ENCODE peak calls at places on chromosome 4, in seven cellular contexts. One of them, this sample, is unnamed.

GRCh38 chr4:15665738-15666365 is 10.7 kb upstream of the FBXL5 start:
- DNase-seq in fibroblast of lung: no peak
- DNase-seq in ascending aorta: no peak
- DNase-seq in hepatocyte: peak; percentile 21
- DNase-seq in astrocyte: peak; percentile 45
- DNase-seq in tibial artery: no peak
- DNase-seq in CD4-positive, alpha-beta T cell: no peak
- DNase-seq in this sample: peak; percentile 84

GRCh38 chr4:68905598-68906237 is 45.9 kb downstream of the UGT2A3 start:
- DNase-seq in fibroblast of lung: peak; percentile 0
- DNase-seq in ascending aorta: no peak
- DNase-seq in hepatocyte: peak; percentile 63
- DNase-seq in astrocyte: peak; percentile 19
- DNase-seq in tibial artery: no peak
- DNase-seq in CD4-positive, alpha-beta T cell: no peak
- DNase-seq in this sample: no peak

GRCh38 chr4:108224628-108225053 is 55.9 kb upstream of the LEF1 start:
- DNase-seq in fibroblast of lung: peak; percentile 42
- DNase-seq in ascending aorta: no peak
- DNase-seq in hepatocyte: peak; percentile 62
- DNase-seq in astrocyte: peak; percentile 65
- DNase-seq in tibial artery: no peak
- DNase-seq in CD4-positive, alpha-beta T cell: no peak
- DNase-seq in this sample: no peak

GRCh38 chr4:110633358-110634319 is 10.8 kb upstream of the PITX2 start:
- DNase-seq in fibroblast of lung: no peak
- DNase-seq in ascending aorta: no peak
- DNase-seq in hepatocyte: no peak
- DNase-seq in astrocyte: no peak
- DNase-seq in tibial artery: no peak
- DNase-seq in CD4-positive, alpha-beta T cell: no peak
- DNase-seq in this sample: no peak

GRCh38 chr4:176034498-176034897 is 31.1 kb upstream of the WDR17 start:
- DNase-seq in fibroblast of lung: peak; percentile 80
- DNase-seq in ascending aorta: no peak
- DNase-seq in hepatocyte: peak; percentile 46
- DNase-seq in astrocyte: peak; percentile 33
- DNase-seq in tibial artery: no peak
- DNase-seq in CD4-positive, alpha-beta T cell: no peak
- DNase-seq in this sample: peak; percentile 8

GRCh38 chr4:16083217-16084191 is at the start of gene PROM1:
- DNase-seq in fibroblast of lung: no peak
- DNase-seq in ascending aorta: no peak
- DNase-seq in hepatocyte: peak; percentile 57
- DNase-seq in astrocyte: no peak
- DNase-seq in tibial artery: no peak
- DNase-seq in CD4-positive, alpha-beta T cell: no peak
- DNase-seq in this sample: no peak

GRCh38 chr4:77501851-77502250 is 103.8 kb upstream of the CXCL13 start:
- DNase-seq in fibroblast of lung: no peak
- DNase-seq in ascending aorta: no peak
- DNase-seq in hepatocyte: no peak
- DNase-seq in astrocyte: no peak
- DNase-seq in tibial artery: no peak
- DNase-seq in CD4-positive, alpha-beta T cell: no peak
- DNase-seq in this sample: no peak

GRCh38 chr4:39932776-39933402 is 44.8 kb downstream of the PDS5A start:
- DNase-seq in fibroblast of lung: no peak
- DNase-seq in ascending aorta: no peak
- DNase-seq in hepatocyte: no peak
- DNase-seq in astrocyte: peak; percentile 12
- DNase-seq in tibial artery: no peak
- DNase-seq in CD4-positive, alpha-beta T cell: no peak
- DNase-seq in this sample: no peak

GRCh38 chr4:6250235-6250983 is 19.2 kb upstream of the WFS1 start:
- DNase-seq in fibroblast of lung: peak; percentile 70
- DNase-seq in ascending aorta: no peak
- DNase-seq in hepatocyte: peak; percentile 84
- DNase-seq in astrocyte: peak; percentile 24
- DNase-seq in tibial artery: no peak
- DNase-seq in CD4-positive, alpha-beta T cell: no peak
- DNase-seq in this sample: peak; percentile 55

GRCh38 chr4:153535735-153536494 is 69.8 kb downstream of the TMEM131L start:
- DNase-seq in fibroblast of lung: peak; percentile 21
- DNase-seq in ascending aorta: no peak
- DNase-seq in hepatocyte: no peak
- DNase-seq in astrocyte: no peak
- DNase-seq in tibial artery: no peak
- DNase-seq in CD4-positive, alpha-beta T cell: no peak
- DNase-seq in this sample: no peak

GRCh38 chr4:78644063-78644691 is 92.6 kb downstream of the ANXA3 start:
- DNase-seq in fibroblast of lung: no peak
- DNase-seq in ascending aorta: no peak
- DNase-seq in hepatocyte: no peak
- DNase-seq in astrocyte: no peak
- DNase-seq in tibial artery: no peak
- DNase-seq in CD4-positive, alpha-beta T cell: no peak
- DNase-seq in this sample: no peak

GRCh38 chr4:106329027-106329618 is 12.8 kb downstream of the AIMP1 start:
- DNase-seq in fibroblast of lung: peak; percentile 60
- DNase-seq in ascending aorta: no peak
- DNase-seq in hepatocyte: peak; percentile 50
- DNase-seq in astrocyte: no peak
- DNase-seq in tibial artery: no peak
- DNase-seq in CD4-positive, alpha-beta T cell: no peak
- DNase-seq in this sample: peak; percentile 40

GRCh38 chr4:123709336-123709735 is 312.7 kb downstream of the SPRY1 start:
- DNase-seq in fibroblast of lung: no peak
- DNase-seq in ascending aorta: no peak
- DNase-seq in hepatocyte: no peak
- DNase-seq in astrocyte: no peak
- DNase-seq in tibial artery: no peak
- DNase-seq in CD4-positive, alpha-beta T cell: no peak
- DNase-seq in this sample: no peak

GRCh38 chr4:105232374-105232773 is 85.7 kb downstream of the TET2 start:
- DNase-seq in fibroblast of lung: no peak
- DNase-seq in ascending aorta: no peak
- DNase-seq in hepatocyte: no peak
- DNase-seq in astrocyte: no peak
- DNase-seq in tibial artery: no peak
- DNase-seq in CD4-positive, alpha-beta T cell: no peak
- DNase-seq in this sample: no peak

GRCh38 chr4:175953960-175954521 is 111.6 kb upstream of the WDR17 start:
- DNase-seq in fibroblast of lung: no peak
- DNase-seq in ascending aorta: no peak
- DNase-seq in hepatocyte: no peak
- DNase-seq in astrocyte: no peak
- DNase-seq in tibial artery: no peak
- DNase-seq in CD4-positive, alpha-beta T cell: no peak
- DNase-seq in this sample: peak; percentile 8

GRCh38 chr4:147725673-147726072 is 6.2 kb upstream of the ARHGAP10 start:
- DNase-seq in fibroblast of lung: no peak
- DNase-seq in ascending aorta: no peak
- DNase-seq in hepatocyte: no peak
- DNase-seq in astrocyte: no peak
- DNase-seq in tibial artery: no peak
- DNase-seq in CD4-positive, alpha-beta T cell: no peak
- DNase-seq in this sample: peak; percentile 37

GRCh38 chr4:74297556-74297955 is 10.7 kb upstream of the EPGN start:
- DNase-seq in fibroblast of lung: no peak
- DNase-seq in ascending aorta: no peak
- DNase-seq in hepatocyte: no peak
- DNase-seq in astrocyte: no peak
- DNase-seq in tibial artery: no peak
- DNase-seq in CD4-positive, alpha-beta T cell: no peak
- DNase-seq in this sample: no peak

GRCh38 chr4:102430511-102430910 is 70.6 kb upstream of the NFKB1 start:
- DNase-seq in fibroblast of lung: peak; percentile 36
- DNase-seq in ascending aorta: no peak
- DNase-seq in hepatocyte: no peak
- DNase-seq in astrocyte: peak; percentile 24
- DNase-seq in tibial artery: no peak
- DNase-seq in CD4-positive, alpha-beta T cell: no peak
- DNase-seq in this sample: no peak

DNA sequence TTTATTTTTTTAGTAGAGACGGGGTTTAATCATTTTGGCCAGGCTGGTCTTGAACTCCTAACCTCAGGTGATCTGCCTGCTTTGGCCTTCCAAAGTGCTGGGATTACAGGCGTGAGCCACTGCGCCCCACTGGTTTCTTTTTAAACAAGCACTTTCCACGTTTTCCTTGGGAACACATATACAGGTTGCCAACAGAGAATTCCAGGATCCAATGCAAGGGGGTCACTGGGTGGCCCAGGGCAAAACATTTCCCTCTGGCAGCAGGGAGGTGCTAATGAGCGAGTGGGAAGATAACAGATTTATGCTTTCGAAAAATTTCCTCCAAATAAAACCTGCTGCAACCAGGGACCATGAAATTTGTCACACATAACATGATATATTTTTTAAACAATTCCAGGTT is 41.1 kb downstream of the ADRA2C start:
- DNase-seq in fibroblast of lung: no peak
- DNase-seq in ascending aorta: no peak
- DNase-seq in hepatocyte: no peak
- DNase-seq in astrocyte: no peak
- DNase-seq in tibial artery: no peak
- DNase-seq in CD4-positive, alpha-beta T cell: no peak
- DNase-seq in this sample: no peak
- TF ChIP-seq CTCF in fibroblast of lung: no peak
- TF ChIP-seq CTCF in ascending aorta: no peak
- TF ChIP-seq CTCF in hepatocyte: no peak
- TF ChIP-seq CTCF in astrocyte: no peak
- TF ChIP-seq CTCF in tibial artery: no peak
- TF ChIP-seq CTCF in CD4-positive, alpha-beta T cell: no peak
- TF ChIP-seq CTCF in this sample: no peak

GRCh38 chr4:80454040-80454439 is 118.5 kb downstream of the CFAP299 start:
- DNase-seq in fibroblast of lung: no peak
- DNase-seq in ascending aorta: no peak
- DNase-seq in hepatocyte: no peak
- DNase-seq in astrocyte: peak; percentile 52
- DNase-seq in tibial artery: no peak
- DNase-seq in CD4-positive, alpha-beta T cell: no peak
- DNase-seq in this sample: peak; percentile 81
- H3K27ac ChIP-seq in fibroblast of lung: no peak overlapping the region
- H3K27ac ChIP-seq in ascending aorta: no peak overlapping the region
- H3K27ac ChIP-seq in hepatocyte: no peak overlapping the region
- H3K27ac ChIP-seq in astrocyte: no peak overlapping the region
- H3K27ac ChIP-seq in tibial artery: no peak overlapping the region
- H3K27ac ChIP-seq in CD4-positive, alpha-beta T cell: no peak overlapping the region
- H3K27ac ChIP-seq in this sample: no peak overlapping the region

GRCh38 chr4:119493419-119493818 is 135.2 kb downstream of the PDE5A start:
- DNase-seq in fibroblast of lung: no peak
- DNase-seq in ascending aorta: no peak
- DNase-seq in hepatocyte: no peak
- DNase-seq in astrocyte: no peak
- DNase-seq in tibial artery: no peak
- DNase-seq in CD4-positive, alpha-beta T cell: no peak
- DNase-seq in this sample: no peak

GRCh38 chr4:119489305-119489704 is 139.3 kb downstream of the PDE5A start:
- DNase-seq in fibroblast of lung: no peak
- DNase-seq in ascending aorta: no peak
- DNase-seq in hepatocyte: no peak
- DNase-seq in astrocyte: no peak
- DNase-seq in tibial artery: no peak
- DNase-seq in CD4-positive, alpha-beta T cell: no peak
- DNase-seq in this sample: no peak

DNA sequence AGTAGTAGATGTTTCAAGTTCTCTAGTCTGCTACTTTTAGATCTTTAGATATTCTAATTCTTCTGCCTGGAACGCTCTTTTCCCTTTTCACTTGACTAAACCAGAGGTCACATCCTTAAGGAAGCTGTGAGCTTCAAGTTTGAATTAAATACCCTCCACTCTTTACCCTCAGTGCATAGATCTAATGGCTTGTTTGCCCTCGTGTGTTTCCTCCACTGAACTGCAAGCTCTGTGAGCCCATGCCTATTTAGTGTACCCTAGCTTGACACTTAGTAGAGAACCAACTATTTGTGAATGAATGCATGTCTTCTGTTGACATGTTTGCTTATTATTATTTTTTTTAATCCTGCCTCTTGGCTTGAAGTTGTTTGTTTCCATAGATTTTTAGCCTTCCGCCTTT is 138.3 kb downstream of the PDE5A start:
- DNase-seq in fibroblast of lung: peak; percentile 66
- DNase-seq in ascending aorta: no peak
- DNase-seq in hepatocyte: peak; percentile 15
- DNase-seq in astrocyte: no peak
- DNase-seq in tibial artery: no peak
- DNase-seq in CD4-positive, alpha-beta T cell: no peak
- DNase-seq in this sample: no peak
- TF ChIP-seq CTCF in fibroblast of lung: peak; percentile 27
- TF ChIP-seq CTCF in ascending aorta: peak; percentile 27
- TF ChIP-seq CTCF in hepatocyte: peak; percentile 34
- TF ChIP-seq CTCF in astrocyte: peak; percentile 12
- TF ChIP-seq CTCF in tibial artery: no peak
- TF ChIP-seq CTCF in CD4-positive, alpha-beta T cell: no peak
- TF ChIP-seq CTCF in this sample: no peak

GRCh38 chr4:4461850-4462249 is 74.9 kb downstream of the NSG1 start:
- DNase-seq in fibroblast of lung: no peak
- DNase-seq in ascending aorta: no peak
- DNase-seq in hepatocyte: peak; percentile 72
- DNase-seq in astrocyte: no peak
- DNase-seq in tibial artery: no peak
- DNase-seq in CD4-positive, alpha-beta T cell: peak; percentile 64
- DNase-seq in this sample: no peak
- H3K27ac ChIP-seq in fibroblast of lung: no peak overlapping the region
- H3K27ac ChIP-seq in ascending aorta: no peak overlapping the region
- H3K27ac ChIP-seq in hepatocyte: no peak overlapping the region
- H3K27ac ChIP-seq in astrocyte: no peak overlapping the region
- H3K27ac ChIP-seq in tibial artery: no peak overlapping the region
- H3K27ac ChIP-seq in CD4-positive, alpha-beta T cell: no peak overlapping the region
- H3K27ac ChIP-seq in this sample: no peak overlapping the region

GRCh38 chr4:188722911-188723310 is 583.7 kb downstream of the TRIML1 start:
- DNase-seq in fibroblast of lung: no peak
- DNase-seq in ascending aorta: no peak
- DNase-seq in hepatocyte: no peak
- DNase-seq in astrocyte: no peak
- DNase-seq in tibial artery: no peak
- DNase-seq in CD4-positive, alpha-beta T cell: no peak
- DNase-seq in this sample: no peak

GRCh38 chr4:188714488-188714887 is 575.2 kb downstream of the TRIML1 start:
- DNase-seq in fibroblast of lung: no peak
- DNase-seq in ascending aorta: no peak
- DNase-seq in hepatocyte: no peak
- DNase-seq in astrocyte: no peak
- DNase-seq in tibial artery: no peak
- DNase-seq in CD4-positive, alpha-beta T cell: no peak
- DNase-seq in this sample: no peak

GRCh38 chr4:188714907-188715306 is 575.7 kb downstream of the TRIML1 start:
- DNase-seq in fibroblast of lung: no peak
- DNase-seq in ascending aorta: no peak
- DNase-seq in hepatocyte: no peak
- DNase-seq in astrocyte: peak; percentile 14
- DNase-seq in tibial artery: no peak
- DNase-seq in CD4-positive, alpha-beta T cell: no peak
- DNase-seq in this sample: no peak

GRCh38 chr4:188719794-188720193 is 580.6 kb downstream of the TRIML1 start:
- DNase-seq in fibroblast of lung: no peak
- DNase-seq in ascending aorta: no peak
- DNase-seq in hepatocyte: no peak
- DNase-seq in astrocyte: no peak
- DNase-seq in tibial artery: no peak
- DNase-seq in CD4-positive, alpha-beta T cell: no peak
- DNase-seq in this sample: no peak
- TF ChIP-seq CTCF in fibroblast of lung: no peak
- TF ChIP-seq CTCF in ascending aorta: no peak
- TF ChIP-seq CTCF in hepatocyte: peak; percentile 10
- TF ChIP-seq CTCF in astrocyte: no peak
- TF ChIP-seq CTCF in tibial artery: no peak
- TF ChIP-seq CTCF in CD4-positive, alpha-beta T cell: no peak
- TF ChIP-seq CTCF in this sample: no peak

This sample was measured in RWPE1.